ENCODE peak calls at places on chromosomes 7 and 10, in nine cellular contexts. D is NCI-H1417, J is renal cortical epithelial cell, K is psoas muscle, V is COR-L47, U is HEK293T, L is astrocyte of the hippocampus, M is esophagus squamous epithelium, Q is astrocyte of the spinal cord. A is an unnamed sample.

GRCh38 chr7:150715293-150715692 is 1.1 kb upstream of the GIMAP1 start:
- DNase-seq in J (no peak), K (no peak), M (no peak), U (no peak), D (peak), Q (no peak), L (no peak), V (no peak), A (no peak)

GRCh38 chr10:7652121-7652520 is 14.6 kb downstream of the ITIH5 start:
- DNase-seq in M (no peak), V (no peak), D (no peak), L (peak), J (no peak), K (no peak), Q (no peak), U (no peak), A (no peak)

GRCh38 chr10:23367896-23368685 is 23.5 kb upstream of the C10orf67 start:
- DNase-seq in K (no peak), M (no peak), L (no peak), U (no peak), J (peak), V (no peak), D (no peak), Q (no peak), A (no peak)

GRCh38 chr7:1065263-1066260 is 21.2 kb downstream of the GPR146 start:
- DNase-seq in J (no peak), M (no peak), Q (peak), L (peak), K (peak), U (peak), V (peak), D (peak), A (peak)

GRCh38 chr10:93438796-93439253 is 43.3 kb downstream of the MYOF start:
- DNase-seq in K (no peak), L (peak), V (no peak), J (peak), Q (no peak), U (peak), M (no peak), D (peak), A (no peak)

GRCh38 chr10:97759157-97759980 is 12.4 kb downstream of the SFRP5 start:
- DNase-seq in J (peak), M (no peak), D (peak), V (peak), U (peak), K (peak), Q (peak), L (peak), A (peak)

GRCh38 chr10:12874501-12874900 is 127.0 kb downstream of the CCDC3 start:
- DNase-seq in J (no peak), V (no peak), Q (no peak), D (no peak), U (no peak), L (no peak), K (no peak), M (no peak), A (no peak)

GRCh38 chr7:92835851-92836488 is 403 bp downstream of the CDK6 start:
- DNase-seq in M (no peak), V (no peak), K (peak), D (no peak), Q (peak), J (no peak), U (peak), L (peak), A (peak)

GRCh38 chr7:8360564-8361153 is 72.8 kb upstream of the NXPH1 start:
- DNase-seq in M (no peak), D (no peak), J (no peak), K (no peak), L (no peak), U (no peak), V (no peak), Q (no peak), A (no peak)

GRCh38 chr7:159010411-159010810 is 134.3 kb downstream of the VIPR2 start:
- DNase-seq in K (no peak), Q (no peak), L (no peak), U (no peak), V (no peak), M (no peak), D (no peak), J (no peak), A (no peak)

GRCh38 chr10:52436664-52437063 is 122.6 kb downstream of the DKK1 start:
- DNase-seq in U (no peak), M (no peak), K (no peak), L (peak), V (no peak), Q (peak), J (no peak), D (no peak), A (no peak)

GRCh38 chr7:143452495-143452894 is 9.2 kb downstream of the TAS2R60 start:
- DNase-seq in Q (no peak), K (no peak), J (no peak), L (no peak), U (no peak), D (no peak), M (no peak), V (no peak), A (no peak)

GRCh38 chr10:14904316-14904732 is 25.7 kb downstream of the SUV39H2 start:
- DNase-seq in V (no peak), J (peak), L (peak), M (no peak), U (peak), Q (peak), K (no peak), D (no peak), A (peak)

GRCh38 chr10:72094574-72094973 is 6.2 kb upstream of the SPOCK2 start:
- DNase-seq in L (no peak), V (no peak), J (no peak), Q (no peak), K (no peak), D (no peak), M (no peak), U (no peak), A (no peak)

GRCh38 chr10:69845574-69846251 is 44.0 kb downstream of the COL13A1 start:
- DNase-seq in Q (peak), D (no peak), L (peak), V (no peak), M (no peak), J (peak), K (peak), U (no peak), A (peak)

GRCh38 chr7:111990597-111990996 is 215.6 kb downstream of the DOCK4 start:
- DNase-seq in D (peak), M (no peak), U (peak), V (no peak), Q (no peak), J (no peak), L (no peak), K (no peak), A (no peak)

GRCh38 chr10:73998623-73999622 is 1.0 kb downstream of the VCL start:
- DNase-seq in V (peak), K (peak), D (peak), Q (peak), L (peak), U (peak), J (peak), M (no peak), A (peak)